ENCODE peak calls at places on chromosomes 12 and 14, in six cellular contexts. One of them, this sample, is unnamed.

GRCh38 chr14:24250354-24250753 is 7.9 kb upstream of the TINF2 start:
- DNase-seq in A549: no peak
- DNase-seq in stomach: no peak
- DNase-seq in K562: no peak
- DNase-seq in lower leg skin: no peak
- DNase-seq in HepG2: no peak
- DNase-seq in this sample: no peak

GRCh38 chr12:90682398-90682797 is 272.6 kb downstream of the CCER1 start:
- DNase-seq in A549: no peak
- DNase-seq in stomach: no peak
- DNase-seq in K562: no peak
- DNase-seq in lower leg skin: no peak
- DNase-seq in HepG2: no peak
- DNase-seq in this sample: no peak

GRCh38 chr14:21781543-21781942 is 107.9 kb upstream of the OR4E1 start:
- DNase-seq in A549: no peak
- DNase-seq in stomach: no peak
- DNase-seq in K562: no peak
- DNase-seq in lower leg skin: no peak
- DNase-seq in HepG2: no peak
- DNase-seq in this sample: no peak

GRCh38 chr14:28242895-28243294 is 523.7 kb upstream of the FOXG1 start:
- DNase-seq in A549: no peak
- DNase-seq in stomach: no peak
- DNase-seq in K562: no peak
- DNase-seq in lower leg skin: no peak
- DNase-seq in HepG2: no peak
- DNase-seq in this sample: no peak

GRCh38 chr12:127690161-127690560 is 576.8 kb upstream of the TMEM132C start:
- DNase-seq in A549: no peak
- DNase-seq in stomach: no peak
- DNase-seq in K562: peak; percentile 12
- DNase-seq in lower leg skin: no peak
- DNase-seq in HepG2: no peak
- DNase-seq in this sample: peak; percentile 1

GRCh38 chr12:26266881-26267280 is 71.5 kb downstream of the SSPN start:
- DNase-seq in A549: no peak
- DNase-seq in stomach: no peak
- DNase-seq in K562: no peak
- DNase-seq in lower leg skin: no peak
- DNase-seq in HepG2: no peak
- DNase-seq in this sample: no peak

GRCh38 chr12:131908716-131909595 is 14.5 kb downstream of the ULK1 start:
- DNase-seq in A549: no peak
- DNase-seq in stomach: no peak
- DNase-seq in K562: no peak
- DNase-seq in lower leg skin: no peak
- DNase-seq in HepG2: no peak
- DNase-seq in this sample: no peak

GRCh38 chr14:77988966-77989365 is 181.2 kb upstream of the NRXN3 start:
- DNase-seq in A549: peak; percentile 13
- DNase-seq in stomach: no peak
- DNase-seq in K562: peak; percentile 44
- DNase-seq in lower leg skin: no peak
- DNase-seq in HepG2: peak; percentile 6
- DNase-seq in this sample: no peak

GRCh38 chr12:94718114-94718513 is 67.8 kb upstream of the TMCC3 start:
- DNase-seq in A549: no peak
- DNase-seq in stomach: no peak
- DNase-seq in K562: no peak
- DNase-seq in lower leg skin: no peak
- DNase-seq in HepG2: no peak
- DNase-seq in this sample: peak; percentile 18

GRCh38 chr12:101051901-101052550 is 158.0 kb downstream of the SLC5A8 start:
- DNase-seq in A549: peak; percentile 82
- DNase-seq in stomach: no peak
- DNase-seq in K562: no peak
- DNase-seq in lower leg skin: no peak
- DNase-seq in HepG2: peak; percentile 88
- DNase-seq in this sample: no peak

GRCh38 chr12:117827660-117828059 is 141.1 kb downstream of the KSR2 start:
- DNase-seq in A549: no peak
- DNase-seq in stomach: no peak
- DNase-seq in K562: no peak
- DNase-seq in lower leg skin: no peak
- DNase-seq in HepG2: no peak
- DNase-seq in this sample: no peak

GRCh38 chr14:61147898-61148549 is 133.1 kb downstream of the TMEM30B start:
- DNase-seq in A549: no peak
- DNase-seq in stomach: no peak
- DNase-seq in K562: no peak
- DNase-seq in lower leg skin: no peak
- DNase-seq in HepG2: peak; percentile 57
- DNase-seq in this sample: no peak

GRCh38 chr14:24941719-24942118 is 108.2 kb downstream of the STXBP6 start:
- DNase-seq in A549: no peak
- DNase-seq in stomach: peak; percentile 66
- DNase-seq in K562: no peak
- DNase-seq in lower leg skin: no peak
- DNase-seq in HepG2: no peak
- DNase-seq in this sample: no peak

GRCh38 chr12:124445121-124445718 is 122.2 kb downstream of the NCOR2 start:
- DNase-seq in A549: no peak
- DNase-seq in stomach: no peak
- DNase-seq in K562: no peak
- DNase-seq in lower leg skin: no peak
- DNase-seq in HepG2: no peak
- DNase-seq in this sample: no peak

GRCh38 chr12:108738165-108738564 is 6.8 kb upstream of the CORO1C start:
- DNase-seq in A549: no peak
- DNase-seq in stomach: no peak
- DNase-seq in K562: no peak
- DNase-seq in lower leg skin: no peak
- DNase-seq in HepG2: no peak
- DNase-seq in this sample: no peak

GRCh38 chr14:86050072-86050683 is 520.2 kb downstream of the FLRT2 start:
- DNase-seq in A549: no peak
- DNase-seq in stomach: no peak
- DNase-seq in K562: no peak
- DNase-seq in lower leg skin: no peak
- DNase-seq in HepG2: no peak
- DNase-seq in this sample: no peak

GRCh38 chr14:74784634-74785033 is 21.5 kb downstream of the YLPM1 start:
- DNase-seq in A549: no peak
- DNase-seq in stomach: no peak
- DNase-seq in K562: no peak
- DNase-seq in lower leg skin: no peak
- DNase-seq in HepG2: no peak
- DNase-seq in this sample: no peak

GRCh38 chr14:62957562-62957961 is 87.7 kb downstream of the KCNH5 start:
- DNase-seq in A549: no peak
- DNase-seq in stomach: no peak
- DNase-seq in K562: peak; percentile 1
- DNase-seq in lower leg skin: no peak
- DNase-seq in HepG2: no peak
- DNase-seq in this sample: no peak

GRCh38 chr14:74248036-74248435 is 8.8 kb downstream of the VSX2 start:
- DNase-seq in A549: no peak
- DNase-seq in stomach: no peak
- DNase-seq in K562: no peak
- DNase-seq in lower leg skin: no peak
- DNase-seq in HepG2: no peak
- DNase-seq in this sample: no peak

GRCh38 chr12:89873745-89874144 is 165.1 kb upstream of the ATP2B1 start:
- DNase-seq in A549: no peak
- DNase-seq in stomach: no peak
- DNase-seq in K562: no peak
- DNase-seq in lower leg skin: no peak
- DNase-seq in HepG2: no peak
- DNase-seq in this sample: no peak

GRCh38 chr12:131860472-131861260 is 32.5 kb downstream of the MMP17 start:
- DNase-seq in A549: peak; percentile 99
- DNase-seq in stomach: peak; percentile 49
- DNase-seq in K562: peak; percentile 89
- DNase-seq in lower leg skin: peak; percentile 46
- DNase-seq in HepG2: peak; percentile 94
- DNase-seq in this sample: peak; percentile 81

GRCh38 chr12:27260746-27261145 is 16.7 kb downstream of the STK38L start:
- DNase-seq in A549: no peak
- DNase-seq in stomach: no peak
- DNase-seq in K562: no peak
- DNase-seq in lower leg skin: no peak
- DNase-seq in HepG2: no peak
- DNase-seq in this sample: no peak

GRCh38 chr14:49594347-49595089 is 4.2 kb upstream of the LRR1 start:
- DNase-seq in A549: peak; percentile 38
- DNase-seq in stomach: no peak
- DNase-seq in K562: peak; percentile 83
- DNase-seq in lower leg skin: no peak
- DNase-seq in HepG2: no peak
- DNase-seq in this sample: peak; percentile 89

GRCh38 chr14:80212025-80212402 is 710 bp upstream of the DIO2 start:
- DNase-seq in A549: peak; percentile 87
- DNase-seq in stomach: no peak
- DNase-seq in K562: no peak
- DNase-seq in lower leg skin: no peak
- DNase-seq in HepG2: no peak
- DNase-seq in this sample: no peak

GRCh38 chr14:106564058-106564643 is 1037.8 kb downstream of the TMEM121 start:
- DNase-seq in A549: peak; percentile 41
- DNase-seq in stomach: no peak
- DNase-seq in K562: peak; percentile 59
- DNase-seq in lower leg skin: no peak
- DNase-seq in HepG2: peak; percentile 43
- DNase-seq in this sample: peak; percentile 4

GRCh38 chr14:65910108-65910507 is 497.6 kb downstream of the FUT8 start:
- DNase-seq in A549: peak; percentile 35
- DNase-seq in stomach: no peak
- DNase-seq in K562: no peak
- DNase-seq in lower leg skin: no peak
- DNase-seq in HepG2: no peak
- DNase-seq in this sample: no peak

GRCh38 chr14:24064856-24065255 is 6.5 kb upstream of the CPNE6 start:
- DNase-seq in A549: no peak
- DNase-seq in stomach: no peak
- DNase-seq in K562: no peak
- DNase-seq in lower leg skin: no peak
- DNase-seq in HepG2: no peak
- DNase-seq in this sample: no peak

GRCh38 chr12:82527165-82527780 is 159.4 kb upstream of the TMTC2 start:
- DNase-seq in A549: peak; percentile 75
- DNase-seq in stomach: no peak
- DNase-seq in K562: peak; percentile 52
- DNase-seq in lower leg skin: peak; percentile 16
- DNase-seq in HepG2: peak; percentile 46
- DNase-seq in this sample: peak; percentile 32

DNA sequence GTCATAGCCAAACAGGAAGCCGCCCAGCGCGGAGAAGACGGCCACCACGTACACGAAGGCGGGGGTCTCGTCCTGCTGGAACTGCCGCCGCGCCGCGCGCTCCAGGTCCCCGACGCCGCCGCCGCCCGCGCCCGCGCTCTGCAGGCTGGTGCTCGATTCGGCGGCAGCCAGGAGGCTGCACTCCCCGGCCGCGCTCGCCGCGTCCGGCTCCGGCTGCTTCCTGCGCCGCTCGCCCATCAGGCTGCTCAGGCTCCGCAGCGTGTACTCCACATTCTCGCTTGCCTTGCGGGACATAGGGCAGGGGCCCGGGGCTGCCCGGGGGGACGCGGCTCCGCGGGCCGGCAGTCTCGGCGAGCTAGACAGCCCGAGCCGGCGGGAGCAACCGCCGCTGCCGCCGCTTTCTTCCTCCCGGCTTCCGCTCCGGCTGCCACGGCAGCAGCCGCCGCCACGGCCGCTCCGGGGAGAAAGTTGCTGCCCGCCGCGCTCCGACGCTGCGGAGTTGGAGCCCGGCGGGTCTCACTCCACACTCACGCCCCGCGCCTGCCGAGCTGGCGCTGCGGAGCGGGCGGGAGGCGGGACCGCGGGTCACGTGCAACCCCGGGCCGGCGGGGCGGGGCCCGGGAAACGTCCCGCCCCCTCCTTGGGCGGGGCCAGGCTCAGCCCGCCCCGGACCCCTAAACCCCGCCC is at the start of gene SLC2A13:
- DNase-seq in A549: peak; percentile 71
- DNase-seq in stomach: peak; percentile 82
- DNase-seq in K562: peak; percentile 83
- DNase-seq in lower leg skin: peak; percentile 63
- DNase-seq in HepG2: peak; percentile 42
- DNase-seq in this sample: peak; percentile 94
- TF ChIP-seq POLR2A in A549: peak; percentile 76
- TF ChIP-seq POLR2A in stomach: no peak
- TF ChIP-seq POLR2A in K562: peak; percentile 74
- TF ChIP-seq POLR2A in lower leg skin: no peak
- TF ChIP-seq POLR2A in HepG2: peak; percentile 63
- TF ChIP-seq POLR2A in this sample: peak; percentile 54

GRCh38 chr12:19529933-19530630 is 90.8 kb downstream of the AEBP2 start:
- DNase-seq in A549: no peak
- DNase-seq in stomach: no peak
- DNase-seq in K562: no peak
- DNase-seq in lower leg skin: no peak
- DNase-seq in HepG2: no peak
- DNase-seq in this sample: no peak
- TF ChIP-seq POLR2A in A549: no peak
- TF ChIP-seq POLR2A in stomach: no peak
- TF ChIP-seq POLR2A in K562: no peak
- TF ChIP-seq POLR2A in lower leg skin: no peak
- TF ChIP-seq POLR2A in HepG2: no peak
- TF ChIP-seq POLR2A in this sample: no peak

GRCh38 chr12:1356285-1356684 is 238.1 kb downstream of the FBXL14 start:
- DNase-seq in A549: no peak
- DNase-seq in stomach: no peak
- DNase-seq in K562: no peak
- DNase-seq in lower leg skin: no peak
- DNase-seq in HepG2: no peak
- DNase-seq in this sample: no peak
- TF ChIP-seq POLR2A in A549: no peak
- TF ChIP-seq POLR2A in stomach: no peak
- TF ChIP-seq POLR2A in K562: no peak
- TF ChIP-seq POLR2A in lower leg skin: no peak
- TF ChIP-seq POLR2A in HepG2: no peak
- TF ChIP-seq POLR2A in this sample: no peak

DNA sequence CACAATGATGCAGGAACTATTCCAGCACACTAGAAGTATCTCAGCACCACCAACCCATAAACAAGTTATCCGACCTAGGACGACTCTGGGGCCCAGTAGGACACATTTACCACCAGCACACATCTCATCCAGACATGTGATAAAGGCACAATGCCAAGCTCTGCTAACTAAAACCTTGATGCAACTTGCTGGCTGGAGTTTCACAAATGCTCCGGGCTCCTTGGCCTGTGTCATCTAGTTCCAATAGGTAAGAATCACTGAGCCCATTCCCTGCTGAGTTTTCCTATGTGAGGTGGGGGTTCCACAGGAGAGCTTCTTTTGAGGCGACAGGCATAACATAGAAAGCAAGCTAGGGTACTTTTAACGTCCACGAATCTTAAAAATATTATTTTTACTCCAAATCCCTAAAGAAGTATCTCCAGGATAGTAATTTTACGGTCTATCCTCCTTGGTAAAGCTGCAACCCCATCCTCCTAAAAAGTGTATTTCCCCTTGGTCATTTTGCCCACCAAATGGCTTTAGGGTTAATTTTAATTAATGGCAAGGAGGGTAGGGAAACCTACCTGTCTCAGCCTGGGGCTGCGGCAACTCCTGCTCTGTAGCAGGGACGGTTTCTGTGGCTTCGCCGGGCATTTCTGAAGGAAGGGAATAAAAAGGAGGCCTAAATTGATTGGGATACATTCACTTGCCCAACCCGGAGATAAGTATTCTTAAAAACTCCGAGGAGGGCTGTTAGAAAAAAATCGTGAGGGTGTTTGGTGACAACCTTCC is 1.0 kb downstream of the NACA start:
- DNase-seq in A549: peak; percentile 40
- DNase-seq in stomach: peak; percentile 34
- DNase-seq in K562: peak; percentile 58
- DNase-seq in lower leg skin: peak; percentile 91
- DNase-seq in HepG2: peak; percentile 41
- DNase-seq in this sample: peak; percentile 91
- TF ChIP-seq POLR2A in A549: no peak
- TF ChIP-seq POLR2A in stomach: no peak
- TF ChIP-seq POLR2A in K562: no peak
- TF ChIP-seq POLR2A in lower leg skin: no peak
- TF ChIP-seq POLR2A in HepG2: no peak
- TF ChIP-seq POLR2A in this sample: peak; percentile 66